ENCODE peak calls at places on chromosomes 13 and 19, in ten cellular contexts. R is IMR-90, X is Karpas-422, C is H9, P is neuronal stem cell, Y is fibroblast of lung, A is PC-3, K is neural progenitor cell, J is endodermal cell, L is GM12878. I is an unnamed sample.

GRCh38 chr13:26019881-26020535 is 31.8 kb downstream of the SHISA2 start:
- DNase-seq in C (no peak), X (no peak), K (no peak), J (no peak), Y (peak; percentile 89), R (peak; percentile 63), P (no peak), A (peak; percentile 67), L (no peak), I (no peak)

GRCh38 chr19:46660601-46661019 is 372 bp downstream of the DACT3 start:
- DNase-seq in J (no peak), K (peak; percentile 55), P (no peak), A (no peak), R (no peak), L (no peak), X (no peak), C (no peak), Y (no peak), I (no peak)

GRCh38 chr19:56919308-56919995 is 78.9 kb upstream of the PEG3 start:
- DNase-seq in J (no peak), A (no peak), C (no peak), R (no peak), X (no peak), Y (no peak), K (no peak), L (no peak), P (no peak), I (no peak)

GRCh38 chr13:34943675-34944634 is 1.9 kb downstream of the NBEA start:
- DNase-seq in J (no peak), R (no peak), K (no peak), A (peak; percentile 30), X (no peak), P (no peak), Y (no peak), L (no peak), C (no peak), I (no peak)

GRCh38 chr13:112756511-112756966 is 66.7 kb downstream of the ATP11A start:
- DNase-seq in A (no peak), R (no peak), P (no peak), K (no peak), J (no peak), X (no peak), Y (no peak), L (no peak), C (no peak), I (no peak)

GRCh38 chr13:42260885-42261654 is 10.9 kb upstream of the AKAP11 start:
- DNase-seq in C (no peak), J (no peak), K (no peak), R (no peak), A (no peak), Y (no peak), X (no peak), L (no peak), P (no peak), I (no peak)

GRCh38 chr13:91506759-91507158 is 108.3 kb downstream of the GPC5 start:
- DNase-seq in J (no peak), Y (no peak), R (no peak), C (no peak), K (no peak), L (no peak), P (no peak), A (no peak), X (no peak), I (no peak)

GRCh38 chr19:9791552-9792181 is 23.1 kb upstream of the ZNF846 start:
- DNase-seq in L (peak; percentile 44), J (peak; percentile 100), P (peak; percentile 95), X (peak; percentile 97), C (peak; percentile 99), R (peak; percentile 93), K (peak; percentile 99), Y (peak; percentile 92), A (peak; percentile 93), I (peak; percentile 89)

GRCh38 chr13:94479559-94480095 is at the start of gene DCT:
- DNase-seq in K (peak; percentile 63), L (no peak), A (no peak), P (peak; percentile 72), R (no peak), J (no peak), C (no peak), Y (no peak), X (no peak), I (no peak)

GRCh38 chr13:97810152-97810551 is 143.3 kb upstream of the IPO5 start:
- DNase-seq in Y (peak; percentile 5), R (peak; percentile 14), K (peak; percentile 15), C (no peak), J (no peak), L (no peak), X (peak; percentile 64), A (peak; percentile 49), P (no peak), I (no peak)

GRCh38 chr13:101917833-101918755 is 465.6 kb downstream of the ITGBL1 start:
- DNase-seq in K (peak; percentile 40), L (no peak), J (peak; percentile 64), R (no peak), P (no peak), C (peak; percentile 47), X (no peak), Y (no peak), A (no peak), I (no peak)

GRCh38 chr19:5891938-5892771 is 11.4 kb downstream of the NDUFA11 start:
- DNase-seq in P (peak; percentile 48), C (peak; percentile 61), A (peak; percentile 60), K (peak; percentile 89), Y (peak; percentile 39), X (peak; percentile 58), R (peak; percentile 35), L (no peak), J (peak; percentile 81), I (no peak)

GRCh38 chr13:101614491-101614890 is 162.0 kb downstream of the ITGBL1 start:
- DNase-seq in C (no peak), A (no peak), K (peak; percentile 30), L (no peak), R (no peak), X (no peak), P (no peak), J (no peak), Y (no peak), I (no peak)

GRCh38 chr13:36086117-36086516 is 45.1 kb downstream of the DCLK1 start:
- DNase-seq in L (no peak), C (peak; percentile 49), A (no peak), X (no peak), Y (no peak), K (peak; percentile 24), J (peak; percentile 73), R (no peak), P (no peak), I (no peak)

GRCh38 chr13:64884976-64885375 is 2345.2 kb downstream of the PCDH9 start:
- DNase-seq in J (no peak), P (no peak), R (peak; percentile 47), C (no peak), Y (no peak), L (no peak), A (peak; percentile 69), X (no peak), K (no peak), I (no peak)

GRCh38 chr13:20446900-20447299 is 78.8 kb downstream of the CRYL1 start:
- DNase-seq in J (no peak), R (no peak), A (no peak), X (no peak), P (no peak), K (no peak), Y (no peak), L (no peak), C (no peak), I (no peak)

DNA sequence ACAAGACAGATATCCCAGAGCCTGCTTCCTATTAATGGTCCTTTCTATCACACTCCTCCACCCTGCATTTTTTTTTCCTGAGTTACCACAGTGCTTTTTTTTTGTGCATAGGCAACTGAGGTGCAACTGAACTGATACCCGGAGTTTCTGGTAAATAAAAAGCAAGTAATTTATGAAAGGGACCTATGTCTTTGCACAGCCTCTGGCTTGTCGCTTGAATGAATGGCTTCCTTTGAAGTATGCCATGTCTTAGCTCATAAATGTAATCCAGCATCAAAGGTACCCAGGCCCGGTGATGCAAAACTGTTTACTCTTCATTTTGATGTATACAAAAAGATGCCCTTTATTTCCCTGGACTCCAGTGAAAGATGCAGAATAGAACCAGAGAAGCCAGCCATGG is 31.8 kb downstream of the GSX1 start:
- DNase-seq in X (no peak), C (no peak), Y (no peak), R (no peak), K (no peak), P (no peak), J (no peak), A (no peak), L (no peak), I (no peak)
- H3K27me3 ChIP-seq in X (no peaks in the 10 kb centered on the region), C (peaks cover 86% of the 10 kb centered on the region), Y (peaks cover 4% of the 10 kb centered on the region), R (peaks cover 42% of the 10 kb centered on the region), K (peaks cover 100% of the 10 kb centered on the region), P (peaks cover 90% of the 10 kb centered on the region), J (peaks cover 98% of the 10 kb centered on the region), A (peaks cover 53% of the 10 kb centered on the region), L (peaks cover 5% of the 10 kb centered on the region), I (peaks cover 97% of the 10 kb centered on the region)

DNA sequence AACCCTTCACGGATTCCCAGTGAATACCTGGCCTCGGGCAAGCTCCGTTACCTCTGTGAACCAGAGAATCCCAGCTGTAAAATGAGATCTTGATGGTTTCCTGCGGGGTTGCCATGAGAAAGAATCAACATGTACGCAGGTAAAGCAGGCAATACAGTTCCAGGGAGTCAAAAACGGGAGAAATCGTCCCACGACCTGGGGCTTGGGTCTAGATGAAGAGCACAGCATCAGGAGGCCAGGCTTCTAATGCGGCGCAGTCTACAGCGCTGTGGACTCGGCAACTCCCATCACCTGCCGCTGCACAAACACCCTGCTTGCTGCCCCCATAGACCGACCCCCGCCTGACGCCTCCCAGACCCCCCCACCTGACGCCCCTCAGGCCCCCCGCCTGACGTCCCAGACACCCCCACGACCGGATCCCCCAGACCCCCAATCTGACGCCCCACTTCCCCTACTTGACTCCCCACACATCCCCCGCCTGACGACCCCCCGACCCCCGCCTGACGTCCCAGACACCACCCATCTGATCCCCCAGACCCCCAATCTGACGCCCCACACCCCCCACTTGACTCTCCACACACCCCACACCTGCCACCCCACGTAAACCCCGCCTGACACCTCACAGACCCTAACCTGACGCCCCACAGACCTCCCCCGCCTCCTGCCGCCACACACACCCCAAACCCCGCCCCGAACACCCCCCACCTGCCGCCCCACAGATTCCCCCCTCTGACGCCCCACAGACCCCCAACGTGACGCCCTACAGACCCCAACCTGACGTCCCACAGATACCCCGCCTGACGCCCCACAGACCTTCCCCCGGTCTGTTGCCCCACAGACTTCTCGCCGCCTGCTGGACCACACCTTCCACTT is 589 bp downstream of the LIG4 start:
- DNase-seq in Y (no peak), P (no peak), J (peak; percentile 75), R (no peak), K (peak; percentile 51), A (peak; percentile 19), C (peak; percentile 50), X (no peak), L (no peak), I (no peak)
- H3K9ac ChIP-seq in Y (peak overlapping the region; percentile 8), P (no peak overlapping the region), J (peak overlapping the region; percentile 49), R (peak overlapping the region; percentile 63), K (no peak overlapping the region), A (no peak overlapping the region), C (peak overlapping the region; percentile 24), X (peak overlapping the region; percentile 49), L (peak overlapping the region; percentile 19), I (peak overlapping the region; percentile 50)

GRCh38 chr19:13089139-13089856 is 13.4 kb downstream of the LYL1 start:
- DNase-seq in Y (no peak), L (no peak), J (peak; percentile 85), A (peak; percentile 43), K (peak; percentile 61), X (peak; percentile 79), R (no peak), P (no peak), C (peak; percentile 79), I (no peak)
- H3K4me1 ChIP-seq in Y (peaks cover 12% of the 10 kb centered on the region), L (peaks cover 5% of the 10 kb centered on the region), J (peaks cover 16% of the 10 kb centered on the region), A (peaks cover 5% of the 10 kb centered on the region), K (peaks cover 21% of the 10 kb centered on the region), X (peaks cover 5% of the 10 kb centered on the region), R (peaks cover 9% of the 10 kb centered on the region), P (peaks cover 21% of the 10 kb centered on the region), C (peaks cover 2% of the 10 kb centered on the region), I (peaks cover 24% of the 10 kb centered on the region)

GRCh38 chr13:72643339-72643989 is 84.0 kb downstream of the MZT1 start:
- DNase-seq in J (peak; percentile 68), K (peak; percentile 35), X (peak; percentile 80), R (peak; percentile 44), Y (peak; percentile 23), L (no peak), C (no peak), P (no peak), A (peak; percentile 61), I (no peak)
- H3K27me3 ChIP-seq in J (no peaks in the 10 kb centered on the region), K (no peaks in the 10 kb centered on the region), X (no peaks in the 10 kb centered on the region), R (no peaks in the 10 kb centered on the region), Y (no peaks in the 10 kb centered on the region), L (no peaks in the 10 kb centered on the region), C (no peaks in the 10 kb centered on the region), P (no peaks in the 10 kb centered on the region), A (peaks cover 8% of the 10 kb centered on the region), I (no peaks in the 10 kb centered on the region)

I was measured in NT2/D1.